ENCODE peak calls at places on chromosomes 4 and X, in six cellular contexts. G is prostate gland; J is coronary artery; T is uterus; B is heart right ventricle; C is CD8-positive, alpha-beta T cell. E is an unnamed sample.

GRCh38 chrX:116246261-116246660 is 75.7 kb downstream of the AGTR2 start:
- DNase-seq in G (no peak), J (no peak), T (no peak), B (no peak), C (no peak), E (no peak)

GRCh38 chr4:174934360-174934759 is 16.2 kb downstream of the ADAM29 start:
- DNase-seq in G (no peak), J (no peak), T (no peak), B (no peak), C (no peak), E (no peak)

GRCh38 chrX:16658284-16658683 is 8.3 kb downstream of the S100G start:
- DNase-seq in G (no peak), J (no peak), T (no peak), B (no peak), C (no peak), E (no peak)

GRCh38 chr4:11614426-11614825 is 185.7 kb upstream of the HS3ST1 start:
- DNase-seq in G (peak), J (no peak), T (no peak), B (no peak), C (no peak), E (no peak)

GRCh38 chr4:112063260-112063659 is 82.0 kb upstream of the FAM241A start:
- DNase-seq in G (no peak), J (no peak), T (no peak), B (no peak), C (no peak), E (no peak)

GRCh38 chr4:181822005-181822375 is 421.2 kb upstream of the TENM3 start:
- DNase-seq in G (no peak), J (no peak), T (no peak), B (no peak), C (no peak), E (no peak)

GRCh38 chrX:47608130-47608810 is 11.4 kb downstream of the SYN1 start:
- DNase-seq in G (no peak), J (no peak), T (no peak), B (no peak), C (no peak), E (no peak)

GRCh38 chrX:103254171-103254824 is 657 bp downstream of the TCEAL8 start:
- DNase-seq in G (peak), J (no peak), T (peak), B (peak), C (no peak), E (no peak)

GRCh38 chrX:153924149-153924861 is 1.8 kb downstream of the ARHGAP4 start:
- DNase-seq in G (no peak), J (no peak), T (peak), B (no peak), C (peak), E (no peak)

GRCh38 chr4:13056630-13057187 is 427.4 kb downstream of the RAB28 start:
- DNase-seq in G (no peak), J (no peak), T (no peak), B (no peak), C (no peak), E (no peak)

GRCh38 chr4:30789219-30789671 is 69.1 kb downstream of the PCDH7 start:
- DNase-seq in G (peak), J (no peak), T (no peak), B (no peak), C (no peak), E (no peak)

GRCh38 chr4:2182981-2183380 is 58.9 kb downstream of the HAUS3 start:
- DNase-seq in G (no peak), J (no peak), T (no peak), B (no peak), C (no peak), E (no peak)

GRCh38 chr4:36549992-36550391 is 268.6 kb downstream of the DTHD1 start:
- DNase-seq in G (no peak), J (no peak), T (no peak), B (no peak), C (no peak), E (no peak)

GRCh38 chr4:84394386-84394785 is 104.7 kb downstream of the NKX6-1 start:
- DNase-seq in G (no peak), J (no peak), T (no peak), B (no peak), C (no peak), E (no peak)

GRCh38 chrX:70720721-70721120 is 187.8 kb downstream of the TEX11 start:
- DNase-seq in G (no peak), J (no peak), T (no peak), B (no peak), C (no peak), E (no peak)

GRCh38 chr4:75172551-75172950 is 239.6 kb downstream of the PARM1 start:
- DNase-seq in G (no peak), J (no peak), T (no peak), B (no peak), C (no peak), E (no peak)

GRCh38 chrX:13279279-13280009 is 40.4 kb downstream of the ATXN3L start:
- DNase-seq in G (no peak), J (no peak), T (no peak), B (no peak), C (no peak), E (no peak)

GRCh38 chr4:6355052-6355451 is 85.4 kb downstream of the WFS1 start:
- DNase-seq in G (no peak), J (no peak), T (no peak), B (no peak), C (no peak), E (no peak)

GRCh38 chr4:6513678-6514077 is 41.3 kb upstream of the PPP2R2C start:
- DNase-seq in G (no peak), J (no peak), T (no peak), B (no peak), C (no peak), E (no peak)

GRCh38 chr4:4651811-4652609 is 110.2 kb upstream of the STX18 start:
- DNase-seq in G (no peak), J (no peak), T (no peak), B (no peak), C (no peak), E (no peak)

GRCh38 chrX:68710870-68711576 is 63.6 kb downstream of the STARD8 start:
- DNase-seq in G (peak), J (no peak), T (peak), B (no peak), C (no peak), E (no peak)

GRCh38 chr4:74230902-74231499 is 73.1 kb downstream of the MTHFD2L start:
- DNase-seq in G (no peak), J (no peak), T (no peak), B (peak), C (no peak), E (no peak)

GRCh38 chrX:74232859-74233258 is 71.1 kb upstream of the ZCCHC13 start:
- DNase-seq in G (no peak), J (no peak), T (no peak), B (no peak), C (no peak), E (no peak)

GRCh38 chrX:104330966-104331365 is 76.2 kb upstream of the ESX1 start:
- DNase-seq in G (no peak), J (no peak), T (no peak), B (no peak), C (no peak), E (no peak)

GRCh38 chr4:98482847-98483806 is 175.3 kb downstream of the TSPAN5 start:
- DNase-seq in G (no peak), J (no peak), T (no peak), B (no peak), C (no peak), E (no peak)

GRCh38 chrX:108304210-108304609 is 134.0 kb downstream of the COL4A6 start:
- DNase-seq in G (no peak), J (no peak), T (no peak), B (no peak), C (no peak), E (no peak)

GRCh38 chr4:105956566-105956965 is 61.3 kb downstream of the NPNT start:
- DNase-seq in G (no peak), J (no peak), T (no peak), B (no peak), C (no peak), E (no peak)

GRCh38 chrX:19715711-19716638 is 171.4 kb downstream of the SH3KBP1 start:
- DNase-seq in G (no peak), J (no peak), T (no peak), B (no peak), C (no peak), E (no peak)

GRCh38 chr4:84708406-84709135 is 125.6 kb downstream of the CDS1 start:
- DNase-seq in G (no peak), J (no peak), T (no peak), B (no peak), C (no peak), E (no peak)

GRCh38 chr4:9976781-9977180 is 44.5 kb downstream of the SLC2A9 start:
- DNase-seq in G (no peak), J (no peak), T (no peak), B (no peak), C (no peak), E (peak)

GRCh38 chrX:53563324-53563723 is 123.2 kb downstream of the HUWE1 start:
- DNase-seq in G (no peak), J (no peak), T (no peak), B (no peak), C (no peak), E (no peak)

GRCh38 chr4:3204021-3204431 is 44.9 kb upstream of the MSANTD1 start:
- DNase-seq in G (no peak), J (no peak), T (peak), B (no peak), C (no peak), E (peak)

GRCh38 chr4:8675906-8676305 is 83.3 kb downstream of the CPZ start:
- DNase-seq in G (no peak), J (peak), T (no peak), B (no peak), C (no peak), E (no peak)

GRCh38 chr4:82913305-82913704 is 12.8 kb downstream of the THAP9 start:
- DNase-seq in G (no peak), J (no peak), T (no peak), B (no peak), C (no peak), E (no peak)

GRCh38 chr4:44319129-44319528 is 129.5 kb downstream of the KCTD8 start:
- DNase-seq in G (no peak), J (no peak), T (no peak), B (no peak), C (no peak), E (no peak)

GRCh38 chr4:72318771-72319170 is 250.2 kb downstream of the ADAMTS3 start:
- DNase-seq in G (no peak), J (no peak), T (no peak), B (no peak), C (no peak), E (no peak)

GRCh38 chr4:20532871-20533870 is 167.1 kb upstream of the PACRGL start:
- DNase-seq in G (no peak), J (no peak), T (no peak), B (no peak), C (no peak), E (no peak)
- H3K27ac ChIP-seq in G (no peak), J (no peak), T (no peak), B (no peak), C (no peak), E (no peak)

DNA sequence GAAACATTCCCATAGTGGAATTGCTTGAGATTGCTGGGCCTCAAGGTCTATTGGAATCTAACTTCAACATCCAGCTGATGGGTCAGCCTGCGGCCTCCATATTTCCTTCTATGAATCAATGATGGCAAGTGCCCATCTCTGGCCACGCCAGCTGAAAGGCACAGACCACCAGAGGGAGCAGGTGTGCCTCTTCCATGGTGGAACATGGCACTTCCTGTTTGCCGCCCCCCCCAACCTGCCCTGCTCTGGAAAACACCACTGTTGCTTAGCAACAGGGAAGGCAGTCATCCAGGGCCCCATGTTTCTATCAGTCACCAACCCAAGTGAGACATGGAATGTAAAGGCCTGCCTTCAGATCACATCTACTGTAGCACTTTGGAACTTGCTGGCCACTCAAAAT is 11.6 kb downstream of the PAGE4 start:
- DNase-seq in G (peak), J (no peak), T (peak), B (peak), C (peak), E (no peak)
- TF ChIP-seq CTCF in G (peak), J (no peak), T (peak), B (peak), C (no peak), E (peak)

GRCh38 chr4:54568184-54568583 is 89.6 kb upstream of the KIT start:
- DNase-seq in G (no peak), J (no peak), T (no peak), B (no peak), C (no peak), E (peak)
- H3K4me3 ChIP-seq in G (no peak), J (no peak), T (no peak), B (no peak), C (no peak), E (no peak)

GRCh38 chr4:78092850-78093249 is 35.7 kb downstream of the FRAS1 start:
- DNase-seq in G (no peak), J (no peak), T (no peak), B (no peak), C (no peak), E (no peak)
- H3K27ac ChIP-seq in G (no peak), J (no peak), T (no peak), B (no peak), C (no peak), E (no peak)

DNA sequence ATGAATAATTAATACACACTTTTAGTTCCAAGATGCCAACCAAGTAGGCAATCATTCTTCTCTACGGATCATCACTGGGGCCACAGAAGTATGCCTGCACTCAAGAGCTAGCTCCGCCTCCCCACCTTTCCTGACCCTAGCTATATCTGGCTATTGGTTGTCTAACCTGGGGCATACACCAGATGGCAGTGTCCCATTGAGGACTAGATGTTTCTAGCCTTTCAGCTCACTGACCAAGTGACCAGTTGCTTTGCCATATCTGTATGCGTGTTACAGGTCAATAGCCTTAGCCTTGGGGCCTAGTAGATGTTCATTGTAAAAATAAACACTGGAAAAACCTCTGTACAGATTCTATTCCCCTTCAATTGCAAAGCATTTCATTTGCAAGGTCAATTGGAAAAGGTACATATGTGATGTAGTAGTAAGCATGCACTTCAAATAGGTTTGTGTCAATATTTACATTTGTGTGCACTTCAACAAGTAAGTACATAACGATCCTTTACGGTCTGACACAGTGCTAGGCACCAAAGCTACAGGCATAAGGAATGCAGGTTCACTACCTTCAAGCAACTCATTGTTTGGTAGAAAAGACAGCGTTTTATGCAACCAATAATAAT is 521.7 kb downstream of the PPARGC1A start:
- DNase-seq in G (no peak), J (no peak), T (no peak), B (peak), C (no peak), E (no peak)
- TF ChIP-seq CTCF in G (no peak), J (no peak), T (no peak), B (peak), C (no peak), E (peak)

GRCh38 chrX:30309139-30309571 is at the start of gene NR0B1:
- DNase-seq in G (no peak), J (no peak), T (no peak), B (no peak), C (no peak), E (no peak)
- H3K4me3 ChIP-seq in G (no peak), J (peak), T (no peak), B (peak), C (no peak), E (no peak)

DNA sequence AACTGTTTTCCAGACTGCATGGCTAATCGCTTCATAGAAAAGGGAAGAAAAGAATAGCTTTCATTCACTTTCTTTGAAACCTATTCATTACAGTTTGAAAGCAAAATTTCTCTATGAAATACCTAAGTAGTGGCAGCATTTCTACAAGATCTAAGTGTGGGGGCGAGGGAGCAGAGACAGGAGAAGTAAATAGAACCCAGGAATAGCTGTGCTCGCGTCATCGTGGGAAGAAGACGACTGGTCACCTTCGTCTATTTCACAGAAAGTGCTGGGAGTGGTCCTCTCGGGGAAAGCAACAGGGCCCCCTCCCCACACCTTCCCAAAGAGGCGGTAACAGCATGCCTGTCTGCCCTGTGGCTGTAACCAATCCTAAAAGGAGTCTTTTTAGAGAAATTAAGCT is 169.9 kb upstream of the NOCT start:
- DNase-seq in G (no peak), J (no peak), T (no peak), B (no peak), C (no peak), E (no peak)
- H3K27ac ChIP-seq in G (no peak), J (no peak), T (no peak), B (no peak), C (no peak), E (no peak)

GRCh38 chrX:150062292-150063137 is 124.2 kb upstream of the EOLA2 start:
- DNase-seq in G (no peak), J (no peak), T (no peak), B (no peak), C (no peak), E (peak)
- TF ChIP-seq CTCF in G (no peak), J (no peak), T (no peak), B (no peak), C (no peak), E (no peak)

DNA sequence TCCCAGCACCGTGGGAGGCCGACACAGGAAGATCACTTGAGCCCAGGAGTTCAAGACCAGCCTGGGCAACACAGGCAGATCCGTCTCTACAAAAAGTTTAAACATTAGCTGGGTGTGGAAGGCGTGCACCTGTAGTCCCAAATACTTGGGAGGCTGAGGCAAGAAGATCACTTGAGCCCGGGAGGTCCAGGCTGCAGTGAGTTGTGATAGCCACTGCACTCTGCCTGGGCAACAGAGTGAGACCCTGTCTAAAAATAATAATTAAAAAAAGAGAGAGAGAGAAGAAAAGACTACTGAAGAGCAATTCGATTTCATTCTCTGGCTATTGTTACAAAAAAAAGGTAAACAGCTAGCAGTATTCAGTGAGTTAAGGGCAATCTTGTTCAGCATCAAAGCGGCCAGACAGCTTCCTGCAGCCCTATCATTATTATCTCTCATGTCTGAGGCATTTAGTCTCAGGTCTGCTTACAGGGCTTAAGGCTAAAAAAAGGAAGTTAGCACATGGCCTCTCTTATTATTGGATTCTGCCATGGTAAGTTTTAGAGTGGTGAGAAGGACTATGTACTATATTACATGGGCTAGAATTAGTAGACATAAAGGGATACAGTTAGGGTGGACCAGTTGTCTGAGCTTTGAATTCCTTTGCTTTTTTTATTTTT is 37.9 kb downstream of the ARHGEF6 start:
- DNase-seq in G (no peak), J (no peak), T (no peak), B (no peak), C (no peak), E (no peak)
- H3K4me3 ChIP-seq in G (no peak), J (no peak), T (no peak), B (no peak), C (no peak), E (no peak)

GRCh38 chr4:119050501-119051090 is 85.0 kb upstream of the MYOZ2 start:
- DNase-seq in G (no peak), J (no peak), T (no peak), B (no peak), C (no peak), E (no peak)

GRCh38 chr4:119044919-119045318 is 90.7 kb upstream of the MYOZ2 start:
- DNase-seq in G (no peak), J (no peak), T (no peak), B (no peak), C (no peak), E (no peak)

GRCh38 chr4:119049342-119049741 is 86.3 kb upstream of the MYOZ2 start:
- DNase-seq in G (no peak), J (no peak), T (no peak), B (no peak), C (no peak), E (no peak)

GRCh38 chr4:119046263-119046662 is 89.4 kb upstream of the MYOZ2 start:
- DNase-seq in G (no peak), J (peak), T (no peak), B (peak), C (no peak), E (no peak)

GRCh38 chr4:119048446-119048845 is 87.2 kb upstream of the MYOZ2 start:
- DNase-seq in G (no peak), J (no peak), T (no peak), B (no peak), C (no peak), E (no peak)
- H3K27ac ChIP-seq in G (no peak), J (no peak), T (peak), B (no peak), C (no peak), E (peak)

E was measured in esophagus muscularis mucosa.